ENCODE peak calls at places on chromosome 14, in ten cellular contexts. I is ELR, R is AG09319, P is WTC11, M is amniotic stem cell, W is fibroblast of lung, C is fibroblast of the conjunctiva, F is activated gamma-delta T cell, K is NCI-H1092, L is cardiac fibroblast. O is an unnamed sample.

GRCh38 chr14:52333823-52334657 is 19.9 kb downstream of the PTGER2 start:
- DNase-seq in R (no peak), K (no peak), C (no peak), M (no peak), P (no peak), L (peak; percentile 55), W (no peak), I (no peak), F (no peak), O (no peak)

GRCh38 chr14:93009471-93010117 is 86.6 kb downstream of the CHGA start:
- DNase-seq in M (no peak), L (no peak), F (no peak), C (no peak), W (no peak), R (no peak), K (no peak), P (no peak), I (peak; percentile 27), O (no peak)

GRCh38 chr14:21917699-21918436 is 244.2 kb upstream of the OR4E1 start:
- DNase-seq in C (peak; percentile 22), W (peak; percentile 21), R (no peak), L (peak; percentile 63), F (no peak), K (peak; percentile 8), M (peak; percentile 43), P (peak; percentile 31), I (peak; percentile 56), O (no peak)

GRCh38 chr14:98368916-98369315 is 903.1 kb downstream of the BCL11B start:
- DNase-seq in W (no peak), P (no peak), F (no peak), L (no peak), I (no peak), M (no peak), K (no peak), C (no peak), R (no peak), O (no peak)

GRCh38 chr14:34081576-34082136 is 130.8 kb upstream of the EGLN3 start:
- DNase-seq in L (peak; percentile 37), M (no peak), P (no peak), W (peak; percentile 88), F (no peak), K (no peak), C (no peak), I (peak; percentile 53), R (peak; percentile 11), O (no peak)

GRCh38 chr14:103542545-103543088 is 13.6 kb downstream of the TRMT61A start:
- DNase-seq in K (peak; percentile 75), W (no peak), P (peak; percentile 83), L (no peak), F (no peak), M (no peak), C (no peak), R (no peak), I (no peak), O (no peak)

GRCh38 chr14:101114726-101115481 is 211.4 kb upstream of the RTL1 start:
- DNase-seq in F (no peak), W (no peak), L (no peak), M (no peak), K (no peak), R (no peak), I (no peak), P (no peak), C (no peak), O (no peak)

GRCh38 chr14:90570463-90570860 is 173.6 kb downstream of the CALM1 start:
- DNase-seq in F (no peak), I (no peak), P (no peak), M (no peak), R (no peak), W (no peak), K (no peak), L (no peak), C (no peak), O (no peak)

GRCh38 chr14:102775855-102776760 is 1.1 kb upstream of the TRAF3 start:
- DNase-seq in R (no peak), L (peak; percentile 79), W (peak; percentile 85), I (peak; percentile 85), P (no peak), F (no peak), M (peak; percentile 16), C (peak; percentile 29), K (no peak), O (peak; percentile 40)

GRCh38 chr14:83874662-83875061 is 1655.3 kb upstream of the FLRT2 start:
- DNase-seq in R (no peak), K (no peak), C (no peak), M (peak; percentile 11), P (no peak), I (no peak), F (no peak), W (no peak), L (no peak), O (no peak)

O was measured in AG04449.